ENCODE peak calls at places on chromosomes 4 and X, in six cellular contexts. Z is CD4-positive, alpha-beta T cell; S is brain microvascular endothelial cell; F is neural progenitor cell; A is OCI-LY7; Q is thyroid gland. O is an unnamed sample.

GRCh38 chr4:92270908-92271307 is 32.9 kb upstream of the GRID2 start:
- DNase-seq in Z (no peak), S (no peak), F (peak), A (no peak), Q (no peak), O (no peak)

GRCh38 chrX:110041980-110042379 is 39.1 kb downstream of the TMEM164 start:
- DNase-seq in Z (no peak), S (no peak), F (no peak), A (no peak), Q (no peak), O (no peak)

GRCh38 chr4:51842554-51843308 is at the start of gene DCUN1D4:
- DNase-seq in Z (peak), S (peak), F (peak), A (peak), Q (peak), O (peak)

GRCh38 chr4:25330905-25331816 is 18.6 kb downstream of the ZCCHC4 start:
- DNase-seq in Z (no peak), S (no peak), F (no peak), A (no peak), Q (no peak), O (no peak)

GRCh38 chr4:169229571-169230028 is 41.2 kb downstream of the SH3RF1 start:
- DNase-seq in Z (no peak), S (peak), F (no peak), A (no peak), Q (no peak), O (no peak)

GRCh38 chrX:33211356-33212254 is at the start of gene DMD:
- DNase-seq in Z (no peak), S (peak), F (peak), A (no peak), Q (peak), O (peak)

GRCh38 chr4:40152642-40153041 is 44.2 kb upstream of the RHOH start:
- DNase-seq in Z (no peak), S (no peak), F (no peak), A (no peak), Q (no peak), O (no peak)

GRCh38 chr4:90219822-90220221 is 92.6 kb downstream of the CCSER1 start:
- DNase-seq in Z (no peak), S (no peak), F (no peak), A (no peak), Q (no peak), O (no peak)

GRCh38 chr4:100421356-100421978 is 96.4 kb downstream of the EMCN start:
- DNase-seq in Z (no peak), S (peak), F (peak), A (peak), Q (no peak), O (no peak)

GRCh38 chrX:28135378-28136047 is 154.3 kb upstream of the DCAF8L1 start:
- DNase-seq in Z (no peak), S (peak), F (no peak), A (no peak), Q (no peak), O (no peak)

GRCh38 chr4:986949-987688 is at the start of gene IDUA:
- DNase-seq in Z (peak), S (peak), F (peak), A (peak), Q (peak), O (peak)

GRCh38 chr4:118206627-118207026 is 146.2 kb downstream of the PRSS12 start:
- DNase-seq in Z (no peak), S (no peak), F (no peak), A (no peak), Q (no peak), O (no peak)

GRCh38 chr4:127788517-127788916 is 6.4 kb downstream of the HSPA4L start:
- DNase-seq in Z (no peak), S (no peak), F (peak), A (no peak), Q (no peak), O (no peak)

GRCh38 chrX:130680164-130681035 is 222.6 kb downstream of the ENOX2 start:
- DNase-seq in Z (no peak), S (peak), F (no peak), A (no peak), Q (peak), O (no peak)

GRCh38 chr4:3791910-3792542 is 25.8 kb downstream of the ADRA2C start:
- DNase-seq in Z (no peak), S (peak), F (peak), A (peak), Q (peak), O (no peak)

GRCh38 chr4:154485127-154485773 is 6.3 kb downstream of the DCHS2 start:
- DNase-seq in Z (no peak), S (no peak), F (no peak), A (peak), Q (no peak), O (no peak)

GRCh38 chr4:21699437-21699836 is 249.1 kb downstream of the KCNIP4 start:
- DNase-seq in Z (no peak), S (no peak), F (peak), A (no peak), Q (no peak), O (no peak)

GRCh38 chrX:70554081-70554480 is 109.4 kb downstream of the DLG3 start:
- DNase-seq in Z (no peak), S (peak), F (no peak), A (no peak), Q (no peak), O (no peak)

GRCh38 chr4:146661368-146661767 is 22.7 kb downstream of the POU4F2 start:
- DNase-seq in Z (no peak), S (no peak), F (no peak), A (no peak), Q (no peak), O (no peak)

GRCh38 chr4:181272427-181272826 is 970.8 kb upstream of the TENM3 start:
- DNase-seq in Z (no peak), S (no peak), F (no peak), A (no peak), Q (no peak), O (no peak)

GRCh38 chr4:101238706-101239105 is 108.6 kb downstream of the PPP3CA start:
- DNase-seq in Z (no peak), S (no peak), F (no peak), A (no peak), Q (no peak), O (no peak)

GRCh38 chr4:337932-338758 is 531 bp downstream of the ZNF141 start:
- DNase-seq in Z (peak), S (peak), F (no peak), A (no peak), Q (peak), O (no peak)

DNA sequence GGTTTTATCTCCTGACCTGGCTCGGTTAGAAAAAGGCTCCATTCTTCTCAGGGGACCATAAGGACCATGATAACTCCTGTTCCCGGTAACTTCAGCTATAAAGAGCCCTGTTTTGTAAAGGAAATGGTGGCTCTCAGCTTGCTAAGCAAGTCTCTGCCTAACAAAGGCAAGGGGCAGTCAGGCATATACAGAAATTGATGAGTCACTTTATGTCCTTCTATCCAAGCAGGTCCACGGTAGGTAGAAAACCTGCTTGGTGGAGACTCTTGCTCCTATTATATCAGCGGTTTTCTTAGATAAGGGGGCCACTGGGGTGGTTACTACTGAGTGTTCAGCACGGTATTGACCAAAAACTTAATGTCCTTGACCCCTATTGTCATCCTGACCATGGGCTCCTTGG is 203.0 kb upstream of the KLF8 start:
- DNase-seq in Z (no peak), S (no peak), F (no peak), A (no peak), Q (no peak), O (no peak)
- H3K27ac ChIP-seq in Z (no peak), S (no peak), F (no peak), A (no peak), Q (no peak), O (no peak)

DNA sequence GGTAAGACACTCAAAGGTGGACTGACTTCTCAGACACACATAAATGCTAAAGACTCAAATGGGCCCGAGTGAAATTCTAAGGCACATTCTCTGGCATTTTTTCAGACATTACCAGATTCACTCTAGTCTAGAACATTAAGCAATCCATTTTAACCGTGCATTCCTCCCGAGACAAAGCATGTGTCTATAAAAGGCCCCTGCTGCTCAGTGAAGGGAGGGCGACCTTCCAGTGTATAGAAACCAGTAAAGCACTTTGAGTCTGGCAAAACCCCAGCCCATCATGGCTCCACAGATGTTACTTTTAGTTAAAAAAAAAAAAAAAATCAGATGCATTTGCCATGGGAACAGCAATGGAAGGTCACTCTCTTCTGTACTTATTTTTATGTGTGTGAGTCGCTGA is 644.5 kb downstream of the ZNF674 start:
- DNase-seq in Z (no peak), S (peak), F (peak), A (no peak), Q (no peak), O (no peak)
- H3K27ac ChIP-seq in Z (no peak), S (no peak), F (no peak), A (no peak), Q (no peak), O (no peak)

DNA sequence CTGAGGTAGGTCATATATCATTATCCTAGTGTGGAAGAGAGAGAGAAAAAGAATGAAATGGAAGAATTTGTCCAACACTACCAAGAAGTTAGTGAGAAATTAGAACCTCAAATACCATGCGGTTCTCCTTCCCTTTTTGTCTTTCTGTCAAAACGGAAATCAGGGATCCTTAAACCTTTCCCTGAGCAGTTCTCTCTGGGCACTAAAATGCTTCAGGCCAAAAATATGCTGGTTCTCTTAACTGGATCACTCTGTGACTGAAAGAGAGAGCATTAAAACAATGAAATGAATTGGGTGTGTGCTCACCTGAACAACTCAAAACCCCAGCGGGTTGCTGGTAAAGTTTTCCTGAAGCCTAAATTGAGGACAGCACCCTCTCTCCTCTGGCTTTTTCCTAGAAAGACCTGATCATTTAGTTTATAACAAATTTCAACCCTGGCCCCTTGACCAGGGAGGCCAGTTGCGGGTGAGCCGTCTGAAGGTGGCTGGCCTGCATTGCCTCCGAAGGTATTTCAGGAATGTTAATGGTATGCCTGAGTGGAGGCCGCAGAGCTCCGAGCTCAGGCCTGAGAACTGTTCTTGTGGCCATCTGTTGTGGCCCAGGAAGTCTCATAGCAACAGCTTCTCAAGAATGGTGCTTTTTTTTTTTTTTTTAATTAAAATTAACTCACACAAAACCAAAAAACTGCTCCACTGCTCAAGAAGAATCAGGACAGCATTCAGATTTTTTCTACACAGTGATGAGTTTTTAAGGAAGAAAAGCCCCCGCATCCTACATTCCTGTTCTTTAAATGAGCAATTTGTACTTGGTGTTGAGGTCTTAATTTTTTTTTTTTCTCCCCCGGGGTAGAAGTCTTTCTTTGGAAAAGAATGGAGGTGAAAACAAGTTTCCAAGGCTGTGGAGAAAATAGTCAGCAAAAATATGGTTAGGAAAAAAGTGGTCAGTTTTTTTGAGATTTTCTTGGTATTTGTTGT is 155.1 kb downstream of the SHROOM3 start:
- DNase-seq in Z (no peak), S (peak), F (peak), A (no peak), Q (peak), O (no peak)
- H3K27ac ChIP-seq in Z (no peak), S (peak), F (peak), A (no peak), Q (peak), O (no peak)

GRCh38 chr4:2292679-2293108 is 30.8 kb upstream of the MXD4 start:
- DNase-seq in Z (no peak), S (no peak), F (no peak), A (no peak), Q (no peak), O (no peak)

GRCh38 chr4:2290488-2290887 is 28.6 kb upstream of the MXD4 start:
- DNase-seq in Z (no peak), S (no peak), F (no peak), A (no peak), Q (no peak), O (no peak)

GRCh38 chr4:2291705-2292651 is 30.1 kb upstream of the MXD4 start:
- DNase-seq in Z (no peak), S (no peak), F (no peak), A (no peak), Q (no peak), O (no peak)

GRCh38 chr4:2289955-2290333 is 28.0 kb upstream of the MXD4 start:
- DNase-seq in Z (no peak), S (no peak), F (no peak), A (no peak), Q (no peak), O (no peak)

GRCh38 chr4:2290974-2291704 is 29.2 kb upstream of the MXD4 start:
- DNase-seq in Z (peak), S (no peak), F (no peak), A (peak), Q (peak), O (no peak)
- H3K27ac ChIP-seq in Z (peak), S (no peak), F (no peak), A (peak), Q (no peak), O (no peak)

DNA sequence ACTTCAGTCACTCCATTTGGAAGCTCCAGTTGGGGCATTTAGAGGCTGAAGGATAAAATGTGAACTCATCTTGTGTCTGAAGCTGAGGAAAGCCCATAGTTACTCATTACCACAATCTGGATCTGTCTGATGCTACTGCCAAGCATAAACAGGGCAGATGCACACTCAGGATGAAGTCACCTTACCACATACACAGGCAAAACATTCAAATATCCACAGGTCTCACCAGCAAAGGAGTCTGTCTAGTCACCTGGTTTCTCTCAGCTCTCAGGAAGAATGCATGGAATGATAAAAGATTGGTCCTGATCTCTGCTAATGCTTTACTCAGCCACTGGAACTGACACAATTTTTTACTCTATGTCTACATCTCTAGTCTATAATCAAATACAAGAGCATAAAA is 13.0 kb upstream of the ODAPH start:
- DNase-seq in Z (no peak), S (peak), F (no peak), A (no peak), Q (no peak), O (no peak)
- H3K27ac ChIP-seq in Z (no peak), S (peak), F (no peak), A (no peak), Q (no peak), O (no peak)

DNA sequence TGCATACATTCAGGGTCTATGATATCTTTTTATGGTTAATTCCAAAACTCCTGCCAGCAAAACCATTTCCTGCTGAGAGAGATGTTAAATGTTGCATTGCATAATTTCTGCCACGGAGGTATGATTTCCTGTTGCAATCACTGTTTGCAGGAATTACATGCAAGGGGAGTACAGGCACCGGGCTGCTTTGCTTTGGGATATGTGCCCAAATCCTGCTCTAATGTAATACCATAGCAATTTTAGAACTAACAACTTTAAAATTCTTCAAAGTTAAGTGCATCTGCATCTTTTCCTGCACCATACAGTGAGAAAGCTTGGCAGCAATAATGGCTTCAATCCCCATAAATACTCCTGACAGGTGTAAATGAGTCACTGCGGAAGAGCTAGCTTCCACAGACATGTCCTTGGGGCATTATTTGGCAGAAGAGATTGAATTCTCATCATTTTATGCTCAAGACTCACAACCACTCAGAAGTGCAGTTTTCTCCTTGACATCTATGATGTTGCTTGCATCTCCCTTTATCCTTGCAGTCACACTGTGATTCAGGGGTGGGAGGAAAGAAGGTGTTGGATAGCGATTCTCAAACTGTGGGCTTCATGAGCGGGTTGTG is 29.6 kb downstream of the TRIM2 start:
- DNase-seq in Z (no peak), S (no peak), F (no peak), A (no peak), Q (peak), O (no peak)
- H3K27ac ChIP-seq in Z (no peak), S (no peak), F (no peak), A (no peak), Q (peak), O (no peak)

GRCh38 chrX:13119386-13119785 is 75.0 kb upstream of the FAM9C start:
- DNase-seq in Z (no peak), S (peak), F (peak), A (no peak), Q (no peak), O (no peak)
- H3K27ac ChIP-seq in Z (no peak), S (peak), F (no peak), A (no peak), Q (peak), O (no peak)

GRCh38 chrX:19862634-19863236 is 24.7 kb downstream of the SH3KBP1 start:
- DNase-seq in Z (no peak), S (no peak), F (no peak), A (no peak), Q (no peak), O (no peak)
- H3K27ac ChIP-seq in Z (no peak), S (no peak), F (no peak), A (peak), Q (no peak), O (no peak)

O was measured in substantia nigra.